ENCODE peak calls at places on chromosome 17, in ten cellular contexts. T is left ventricle myocardium inferior; A is neural progenitor cell; Z is mucosa of descending colon; F is A549; S is HL-60; O is heart left ventricle; R is ovary; Y is CD8-positive, alpha-beta T cell; Q is HCT116. D is an unnamed sample.
A peak's percentile ranks its signal among the peaks of the same experiment; 100 is the strongest.

GRCh38 chr17:75020331-75021110 is 8.1 kb downstream of the MRPL58 start:
- DNase-seq in Z (no peak), O (no peak), A (no peak), F (no peak), Q (no peak), S (no peak), T (no peak), R (no peak), Y (no peak), D (peak; percentile 78)

GRCh38 chr17:7956208-7956965 is 24.4 kb downstream of the CNTROB start:
- DNase-seq in S (no peak), Q (no peak), O (peak; percentile 74), R (no peak), Z (no peak), A (no peak), F (no peak), Y (no peak), T (peak; percentile 82), D (no peak)

GRCh38 chr17:57338257-57338919 is 82.1 kb downstream of the MSI2 start:
- DNase-seq in R (no peak), S (peak; percentile 93), A (peak; percentile 70), Y (no peak), Q (no peak), O (no peak), F (no peak), T (no peak), Z (no peak), D (no peak)

GRCh38 chr17:65533855-65534457 is 27.5 kb downstream of the AXIN2 start:
- DNase-seq in R (no peak), Y (no peak), A (no peak), O (no peak), F (no peak), T (no peak), Z (no peak), S (no peak), Q (no peak), D (no peak)

GRCh38 chr17:75720656-75721462 is at the start of gene ITGB4:
- DNase-seq in T (peak; percentile 43), Z (peak; percentile 92), A (peak; percentile 80), Y (peak; percentile 66), S (no peak), F (peak; percentile 42), Q (peak; percentile 72), O (no peak), R (no peak), D (no peak)

GRCh38 chr17:47720754-47721533 is 12.1 kb upstream of the TBX21 start:
- DNase-seq in Q (peak; percentile 24), A (peak; percentile 48), R (no peak), T (no peak), F (no peak), Z (peak; percentile 35), O (peak; percentile 52), Y (peak; percentile 82), S (peak; percentile 57), D (peak; percentile 6)

GRCh38 chr17:76252040-76252954 is 12.0 kb upstream of the RNF157 start:
- DNase-seq in Z (peak; percentile 52), T (no peak), R (no peak), S (peak; percentile 84), A (no peak), Q (no peak), Y (no peak), O (peak; percentile 66), F (peak; percentile 88), D (no peak)

GRCh38 chr17:57481901-57482300 is 225.6 kb downstream of the MSI2 start:
- DNase-seq in A (no peak), R (no peak), O (no peak), Q (no peak), Y (no peak), Z (no peak), S (no peak), F (peak; percentile 52), T (no peak), D (no peak)

GRCh38 chr17:32913593-32913992 is 14.4 kb upstream of the TMEM98 start:
- DNase-seq in Y (no peak), F (no peak), O (no peak), Q (no peak), S (no peak), A (no peak), T (no peak), R (no peak), Z (no peak), D (no peak)

GRCh38 chr17:48871551-48872351 is 20.8 kb upstream of the ATP5MC1 start:
- DNase-seq in Y (no peak), A (no peak), T (peak; percentile 50), Q (no peak), F (peak; percentile 93), O (peak; percentile 49), R (no peak), Z (peak; percentile 84), S (no peak), D (no peak)

GRCh38 chr17:19537116-19537515 is 3.5 kb downstream of the SLC47A1 start:
- DNase-seq in O (no peak), Q (no peak), T (no peak), A (peak; percentile 22), F (no peak), R (no peak), Y (no peak), S (no peak), Z (no peak), D (no peak)

GRCh38 chr17:50830298-50830697 is 5.1 kb upstream of the WFIKKN2 start:
- DNase-seq in R (no peak), T (no peak), Q (no peak), Y (no peak), S (no peak), A (no peak), O (no peak), Z (no peak), F (no peak), D (no peak)

GRCh38 chr17:50828508-50829170 is 6.7 kb upstream of the WFIKKN2 start:
- DNase-seq in Y (no peak), O (no peak), R (no peak), Q (no peak), T (no peak), Z (no peak), A (no peak), F (no peak), S (no peak), D (no peak)

GRCh38 chr17:50830994-50831393 is 4.4 kb upstream of the WFIKKN2 start:
- DNase-seq in S (no peak), F (no peak), Z (no peak), A (peak; percentile 66), Y (no peak), T (no peak), O (no peak), R (no peak), Q (no peak), D (no peak)

GRCh38 chr17:50831430-50832064 is 3.8 kb upstream of the WFIKKN2 start:
- DNase-seq in S (no peak), Q (no peak), Z (no peak), F (no peak), O (no peak), R (peak; percentile 77), A (no peak), Y (no peak), T (no peak), D (no peak)

DNA sequence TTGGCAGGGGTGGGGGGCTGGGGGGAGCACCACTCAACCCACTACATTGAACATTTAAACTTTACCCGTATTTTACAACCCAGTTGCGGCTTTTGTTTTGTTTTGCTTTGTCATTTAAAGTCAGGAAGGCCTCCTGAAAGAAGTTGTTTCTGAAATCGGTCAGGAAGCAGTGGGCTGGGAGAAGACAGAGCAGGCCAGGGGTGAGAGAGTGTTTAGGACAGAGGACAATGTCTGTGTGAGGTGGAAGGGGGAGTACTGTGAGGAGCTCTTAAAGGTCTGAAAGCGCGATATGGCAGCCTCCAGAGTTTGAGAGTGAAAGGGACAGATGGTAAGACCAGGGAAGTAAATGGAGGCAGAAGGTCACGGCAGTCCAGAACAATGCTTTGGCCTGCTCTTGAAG is 6.0 kb upstream of the WFIKKN2 start:
- DNase-seq in Q (no peak), F (no peak), O (no peak), Z (no peak), Y (no peak), A (no peak), R (no peak), S (no peak), T (no peak), D (no peak)
- H3K4me3 ChIP-seq in Q (no peak overlapping the region), F (no peak overlapping the region), O (no peak overlapping the region), Z (no peak overlapping the region), Y (no peak overlapping the region), A (no peak overlapping the region), R (no peak overlapping the region), S (no peak overlapping the region), T (no peak overlapping the region), D (no peak overlapping the region)

GRCh38 chr17:82457790-82458129 is 781 bp upstream of the NARF start:
- DNase-seq in Q (no peak), Z (no peak), F (no peak), Y (no peak), S (no peak), T (no peak), O (no peak), R (no peak), A (no peak), D (no peak)
- TF ChIP-seq CTCF in Q (no peak), Z (no peak), F (no peak), Y (no peak), S (no peak), T (no peak), O (no peak), R (no peak), A (no peak), D (no peak)

GRCh38 chr17:82097187-82097918 is 683 bp downstream of the FASN start:
- DNase-seq in T (no peak), S (peak; percentile 36), Y (no peak), Z (peak; percentile 72), O (no peak), F (peak; percentile 66), Q (no peak), R (peak; percentile 64), A (peak; percentile 74), D (no peak)

GRCh38 chr17:82092995-82093751 is 4.9 kb downstream of the FASN start:
- DNase-seq in Q (no peak), F (no peak), O (no peak), Y (no peak), S (no peak), A (no peak), Z (peak; percentile 19), T (peak; percentile 11), R (peak; percentile 28), D (no peak)

GRCh38 chr17:82095777-82096708 is 2.0 kb downstream of the FASN start:
- DNase-seq in R (peak; percentile 36), Q (no peak), T (peak; percentile 10), Y (no peak), O (no peak), F (no peak), A (no peak), Z (peak; percentile 37), S (no peak), D (no peak)

GRCh38 chr17:82096709-82097186 is 1.3 kb downstream of the FASN start:
- DNase-seq in R (no peak), F (no peak), S (no peak), Y (no peak), A (no peak), O (no peak), Z (no peak), T (no peak), Q (no peak), D (no peak)

GRCh38 chr17:82094931-82095776 is 2.9 kb downstream of the FASN start:
- DNase-seq in A (no peak), Y (no peak), Q (no peak), O (no peak), S (no peak), R (peak; percentile 30), F (no peak), Z (peak; percentile 31), T (peak; percentile 15), D (no peak)
- H3K4me3 ChIP-seq in A (peak overlapping the region; percentile 100), Y (no peak overlapping the region), Q (no peak overlapping the region), O (no peak overlapping the region), S (no peak overlapping the region), R (no peak overlapping the region), F (no peak overlapping the region), Z (no peak overlapping the region), T (no peak overlapping the region), D (peak overlapping the region; percentile 88)

GRCh38 chr17:16945513-16946201 is 26.3 kb downstream of the TNFRSF13B start:
- DNase-seq in S (no peak), O (no peak), Q (peak; percentile 7), F (no peak), A (peak; percentile 53), Y (no peak), R (no peak), Z (no peak), T (no peak), D (no peak)
- TF ChIP-seq CTCF in S (no peak), O (no peak), Q (peak; percentile 32), F (no peak), A (peak; percentile 37), Y (no peak), R (no peak), Z (no peak), T (no peak), D (no peak)